ENCODE peak calls at places on chromosomes 4 and X, in ten cellular contexts. H is epithelial cell of esophagus, M is stomach, O is BJ, X is K562, K is breast epithelium, G is fibroblast of villous mesenchyme, L is foreskin fibroblast, F is PC-3, J is OCI-LY7. Q is an unnamed sample.

GRCh38 chr4:16779028-16779675 is 119.3 kb downstream of the LDB2 start:
- DNase-seq in L (peak; percentile 44), G (no peak), O (peak; percentile 14), K (no peak), X (no peak), J (no peak), F (no peak), H (no peak), M (no peak), Q (no peak)

GRCh38 chr4:124334119-124334518 is 378.4 kb downstream of the ANKRD50 start:
- DNase-seq in H (peak; percentile 83), M (no peak), J (peak; percentile 17), F (peak; percentile 83), O (peak; percentile 48), G (peak; percentile 83), K (no peak), L (peak; percentile 90), X (peak; percentile 8), Q (peak; percentile 34)

GRCh38 chr4:4606321-4606720 is 64.5 kb upstream of the STX18 start:
- DNase-seq in H (no peak), J (no peak), K (no peak), O (no peak), X (no peak), L (peak; percentile 58), G (peak; percentile 38), F (no peak), M (no peak), Q (no peak)

GRCh38 chrX:138917781-138918180 is 206.3 kb upstream of the FGF13 start:
- DNase-seq in F (peak; percentile 80), L (peak; percentile 46), X (no peak), H (peak; percentile 51), M (no peak), G (peak; percentile 52), O (peak; percentile 46), K (no peak), J (no peak), Q (no peak)

GRCh38 chrX:17038681-17039161 is 92.3 kb downstream of the REPS2 start:
- DNase-seq in M (no peak), G (peak; percentile 44), K (no peak), L (peak; percentile 62), H (no peak), X (no peak), J (no peak), O (no peak), F (no peak), Q (no peak)

GRCh38 chr4:141027421-141027820 is 105.8 kb downstream of the RNF150 start:
- DNase-seq in F (peak; percentile 38), M (no peak), K (no peak), O (no peak), H (peak; percentile 88), J (no peak), L (peak; percentile 76), X (no peak), G (peak; percentile 33), Q (no peak)

GRCh38 chr4:94276204-94276603 is 66.4 kb downstream of the HPGDS start:
- DNase-seq in X (no peak), F (no peak), M (no peak), G (no peak), J (no peak), H (no peak), K (no peak), L (no peak), O (no peak), Q (no peak)

GRCh38 chr4:74501579-74501978 is 56.6 kb downstream of the AREG start:
- DNase-seq in X (no peak), F (peak; percentile 78), K (no peak), M (no peak), G (peak; percentile 93), H (peak; percentile 75), O (peak; percentile 40), J (no peak), L (peak; percentile 86), Q (no peak)

GRCh38 chr4:70873216-70873615 is 29.0 kb upstream of the MOB1B start:
- DNase-seq in H (no peak), O (no peak), L (no peak), X (no peak), F (no peak), K (no peak), G (no peak), J (no peak), M (no peak), Q (no peak)

GRCh38 chr4:121950212-121950679 is 1.6 kb downstream of the TRPC3 start:
- DNase-seq in X (peak; percentile 79), H (peak; percentile 33), K (peak; percentile 64), L (peak; percentile 90), O (peak; percentile 19), F (no peak), M (peak; percentile 60), J (peak; percentile 29), G (peak; percentile 84), Q (peak; percentile 40)

GRCh38 chr4:3111461-3111860 is 37.0 kb downstream of the HTT start:
- DNase-seq in H (peak; percentile 80), K (peak; percentile 70), O (no peak), L (peak; percentile 61), J (no peak), F (peak; percentile 71), M (no peak), G (peak; percentile 91), X (no peak), Q (no peak)

GRCh38 chr4:56183344-56183959 is 203.8 kb downstream of the AASDH start:
- DNase-seq in M (no peak), O (no peak), X (peak; percentile 12), G (peak; percentile 17), L (no peak), F (no peak), J (peak; percentile 55), H (no peak), K (no peak), Q (no peak)

GRCh38 chrX:25012433-25012735 is 3.4 kb downstream of the ARX start:
- DNase-seq in K (no peak), J (no peak), O (no peak), F (no peak), G (no peak), H (no peak), L (peak; percentile 27), X (no peak), M (no peak), Q (no peak)
- H3K4me3 ChIP-seq in K (no peak overlapping the region), J (no peak overlapping the region), O (no peak overlapping the region), F (no peak overlapping the region), G (no peak overlapping the region), H (no peak overlapping the region), L (no peak overlapping the region), X (no peak overlapping the region), M (peak overlapping the region; percentile 38), Q (no peak overlapping the region)

GRCh38 chr4:1408418-1408817 is 2.2 kb upstream of the NKX1-1 start:
- DNase-seq in X (no peak), M (peak; percentile 19), F (no peak), J (no peak), L (no peak), H (no peak), K (peak; percentile 34), G (no peak), O (no peak), Q (no peak)

GRCh38 chr4:1409079-1409805 is 3.0 kb upstream of the NKX1-1 start:
- DNase-seq in K (peak; percentile 40), M (peak; percentile 15), X (no peak), L (no peak), F (no peak), J (no peak), O (no peak), G (no peak), H (no peak), Q (no peak)

GRCh38 chr4:1406946-1407656 is 859 bp upstream of the NKX1-1 start:
- DNase-seq in H (no peak), L (no peak), J (no peak), O (no peak), M (peak; percentile 17), X (no peak), F (no peak), K (peak; percentile 31), G (no peak), Q (no peak)

GRCh38 chr4:1406416-1406945 is at the start of gene NKX1-1:
- DNase-seq in L (peak; percentile 11), O (no peak), X (no peak), J (no peak), H (no peak), M (peak; percentile 7), G (no peak), F (no peak), K (no peak), Q (no peak)

GRCh38 chr4:1407657-1408333 is 1.6 kb upstream of the NKX1-1 start:
- DNase-seq in M (no peak), J (no peak), K (peak; percentile 34), F (no peak), G (no peak), O (no peak), H (no peak), L (no peak), X (no peak), Q (no peak)
- H3K4me3 ChIP-seq in M (no peak overlapping the region), J (no peak overlapping the region), K (no peak overlapping the region), F (no peak overlapping the region), G (no peak overlapping the region), O (no peak overlapping the region), H (no peak overlapping the region), L (no peak overlapping the region), X (no peak overlapping the region), Q (no peak overlapping the region)

DNA sequence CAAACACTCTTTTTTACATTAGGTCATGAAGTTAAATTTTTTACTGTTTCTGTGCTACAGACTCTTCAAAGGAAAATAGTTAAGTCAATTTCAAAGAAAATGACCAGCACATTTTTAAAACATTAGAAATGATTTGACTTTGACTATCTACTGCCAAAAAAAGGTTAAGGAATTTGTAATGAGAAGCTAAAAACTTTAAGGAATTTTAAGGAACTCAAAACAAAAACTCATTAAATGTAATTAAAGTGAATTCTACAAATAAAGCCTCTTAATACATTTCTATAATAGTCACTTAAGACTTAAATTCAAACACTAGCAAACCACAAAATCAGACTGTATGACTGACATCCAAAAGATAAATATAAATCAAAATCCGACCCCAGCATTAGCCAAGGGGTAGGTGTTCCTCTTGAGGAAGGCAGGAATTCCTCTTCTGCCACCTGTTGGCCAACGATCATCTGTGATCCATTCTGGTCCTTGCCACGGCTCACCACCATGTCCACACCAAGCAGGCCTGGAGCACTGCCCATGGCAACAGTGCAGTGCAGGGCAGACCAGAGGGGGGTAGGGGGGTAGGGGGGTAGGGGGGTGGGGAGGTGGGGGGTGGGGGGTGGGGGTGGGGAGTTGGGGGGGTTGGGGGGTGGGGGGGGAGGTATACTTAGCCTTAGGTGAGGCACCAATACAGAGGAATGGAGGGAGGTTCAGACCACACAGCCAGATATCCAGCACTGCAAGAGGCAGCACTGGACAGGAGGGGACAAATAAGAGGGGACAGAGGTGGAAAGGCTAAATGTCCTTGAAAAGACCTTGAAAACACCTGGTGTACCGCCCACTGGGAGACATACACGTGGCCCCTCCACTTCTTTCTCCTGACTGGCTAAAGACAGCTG is 287.4 kb downstream of the CHIC1 start:
- DNase-seq in X (peak; percentile 13), G (peak; percentile 24), H (peak; percentile 30), J (no peak), F (peak; percentile 58), L (peak; percentile 32), M (peak; percentile 45), O (no peak), K (no peak), Q (peak; percentile 1)
- H3K4me3 ChIP-seq in X (peak overlapping the region; percentile 63), G (peak overlapping the region; percentile 48), H (no peak overlapping the region), J (no peak overlapping the region), F (no peak overlapping the region), L (no peak overlapping the region), M (no peak overlapping the region), O (no peak overlapping the region), K (no peak overlapping the region), Q (no peak overlapping the region)

DNA sequence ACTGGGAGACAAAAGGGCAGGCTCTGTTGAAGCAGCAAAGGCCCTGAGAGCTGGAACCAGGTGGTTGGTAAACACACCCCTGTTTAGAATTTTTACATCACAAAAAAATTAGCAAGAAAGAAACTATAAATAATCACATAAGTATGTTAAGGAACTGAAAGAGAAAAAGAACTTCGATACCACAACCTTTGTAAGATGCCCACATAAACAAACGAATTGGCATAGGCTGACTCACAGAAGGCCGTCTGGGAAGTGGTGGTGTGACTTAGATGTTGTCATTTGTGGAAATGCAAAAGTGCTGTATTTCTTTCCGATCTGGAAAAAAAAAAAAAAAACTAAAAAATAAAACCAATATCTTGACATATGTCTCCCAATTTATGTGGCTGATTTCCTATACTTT is 235.1 kb downstream of the USP46 start:
- DNase-seq in F (peak; percentile 18), K (no peak), L (no peak), O (no peak), M (no peak), X (no peak), J (no peak), G (no peak), H (no peak), Q (no peak)
- H3K4me3 ChIP-seq in F (no peak overlapping the region), K (no peak overlapping the region), L (no peak overlapping the region), O (no peak overlapping the region), M (no peak overlapping the region), X (no peak overlapping the region), J (no peak overlapping the region), G (no peak overlapping the region), H (no peak overlapping the region), Q (no peak overlapping the region)

Q was measured in Jurkat, Clone E6-1.